ENCODE peak calls at places on chromosomes 11 and 22, in nine cellular contexts. Q is SK-N-SH, W is endodermal cell, P is H1, G is GM23248, L is fibroblast of lung, K is Karpas-422, A is kidney, V is mesendoderm. H is an unnamed sample.

GRCh38 chr11:118975771-118976709 is 4.5 kb downstream of the FOXR1 start:
- DNase-seq in Q (no peak), W (no peak), P (no peak), G (peak; percentile 9), L (peak; percentile 77), K (no peak), A (no peak), V (no peak), H (no peak)

GRCh38 chr11:20688761-20689160 is 19.4 kb downstream of the NELL1 start:
- DNase-seq in Q (no peak), W (no peak), P (no peak), G (no peak), L (no peak), K (no peak), A (no peak), V (no peak), H (no peak)

GRCh38 chr11:117371453-117371852 is 43.8 kb downstream of the CEP164 start:
- DNase-seq in Q (no peak), W (no peak), P (no peak), G (no peak), L (no peak), K (no peak), A (no peak), V (no peak), H (no peak)

GRCh38 chr11:17528181-17528691 is 16.0 kb downstream of the USH1C start:
- DNase-seq in Q (peak; percentile 88), W (peak; percentile 94), P (peak; percentile 90), G (peak; percentile 71), L (peak; percentile 11), K (peak; percentile 81), A (peak; percentile 77), V (peak; percentile 76), H (no peak)

GRCh38 chr11:72373163-72373562 is 61.2 kb downstream of the CLPB start:
- DNase-seq in Q (no peak), W (no peak), P (no peak), G (no peak), L (no peak), K (no peak), A (no peak), V (no peak), H (no peak)

GRCh38 chr11:111388842-111389241 is 9.8 kb upstream of the POU2AF1 start:
- DNase-seq in Q (no peak), W (no peak), P (no peak), G (no peak), L (no peak), K (peak; percentile 86), A (no peak), V (no peak), H (no peak)

GRCh38 chr11:18071098-18071705 is 25.1 kb upstream of the TPH1 start:
- DNase-seq in Q (no peak), W (no peak), P (no peak), G (no peak), L (no peak), K (no peak), A (no peak), V (no peak), H (no peak)

GRCh38 chr22:33076368-33076767 is 18.2 kb upstream of the SYN3 start:
- DNase-seq in Q (no peak), W (no peak), P (no peak), G (peak; percentile 40), L (peak; percentile 8), K (no peak), A (no peak), V (peak; percentile 30), H (no peak)

GRCh38 chr11:10600570-10601248 is 32.2 kb upstream of the LYVE1 start:
- DNase-seq in Q (no peak), W (no peak), P (no peak), G (no peak), L (no peak), K (no peak), A (no peak), V (no peak), H (no peak)

GRCh38 chr22:21660904-21661303 is 4.9 kb upstream of the PPIL2 start:
- DNase-seq in Q (no peak), W (no peak), P (no peak), G (no peak), L (no peak), K (no peak), A (no peak), V (no peak), H (no peak)

GRCh38 chr11:113279591-113279990 is 34.8 kb upstream of the TTC12 start:
- DNase-seq in Q (no peak), W (peak; percentile 10), P (no peak), G (no peak), L (no peak), K (no peak), A (no peak), V (no peak), H (no peak)

GRCh38 chr11:126544311-126545056 is 189.0 kb downstream of the ST3GAL4 start:
- DNase-seq in Q (peak; percentile 73), W (peak; percentile 91), P (peak; percentile 56), G (peak; percentile 59), L (peak; percentile 72), K (no peak), A (no peak), V (peak; percentile 83), H (peak; percentile 56)

GRCh38 chr22:31707519-31707918 is 42.4 kb downstream of the PRR14L start:
- DNase-seq in Q (no peak), W (no peak), P (no peak), G (no peak), L (no peak), K (no peak), A (no peak), V (no peak), H (no peak)

GRCh38 chr22:21816787-21817496 is 50.5 kb downstream of the MAPK1 start:
- DNase-seq in Q (peak; percentile 20), W (no peak), P (no peak), G (peak; percentile 95), L (peak; percentile 91), K (peak; percentile 83), A (no peak), V (peak; percentile 71), H (peak; percentile 91)

GRCh38 chr11:64385953-64386704 is 27.2 kb downstream of the RPS6KA4 start:
- DNase-seq in Q (no peak), W (no peak), P (no peak), G (peak; percentile 62), L (peak; percentile 69), K (no peak), A (no peak), V (peak; percentile 53), H (no peak)

GRCh38 chr11:4576880-4577279 is 4.7 kb upstream of the OR52I2 start:
- DNase-seq in Q (no peak), W (no peak), P (no peak), G (no peak), L (no peak), K (no peak), A (no peak), V (no peak), H (no peak)

GRCh38 chr11:103887001-103887680 is 149.3 kb upstream of the DDI1 start:
- DNase-seq in Q (no peak), W (no peak), P (no peak), G (no peak), L (no peak), K (peak; percentile 99), A (no peak), V (no peak), H (no peak)

GRCh38 chr11:8066911-8067455 is 14.0 kb upstream of the TUB start:
- DNase-seq in Q (no peak), W (peak; percentile 56), P (peak; percentile 47), G (peak; percentile 15), L (peak; percentile 8), K (no peak), A (no peak), V (no peak), H (no peak)

GRCh38 chr11:15150507-15150906 is 35.8 kb downstream of the INSC start:
- DNase-seq in Q (no peak), W (no peak), P (no peak), G (no peak), L (no peak), K (no peak), A (no peak), V (no peak), H (no peak)

GRCh38 chr11:79762271-79762935 is 321.6 kb upstream of the TENM4 start:
- DNase-seq in Q (no peak), W (no peak), P (no peak), G (no peak), L (no peak), K (peak; percentile 61), A (no peak), V (peak; percentile 55), H (no peak)

GRCh38 chr22:33828302-33828701 is 92.0 kb downstream of the LARGE1 start:
- DNase-seq in Q (no peak), W (no peak), P (no peak), G (no peak), L (no peak), K (no peak), A (no peak), V (no peak), H (no peak)

GRCh38 chr11:92844197-92844596 is 125.3 kb upstream of the MTNR1B start:
- DNase-seq in Q (no peak), W (no peak), P (no peak), G (no peak), L (no peak), K (no peak), A (no peak), V (no peak), H (no peak)
- H3K9ac ChIP-seq in Q (no peak overlapping the region), W (no peak overlapping the region), P (no peak overlapping the region), G (no peak overlapping the region), L (no peak overlapping the region), K (no peak overlapping the region), A (no peak overlapping the region), V (no peak overlapping the region), H (no peak overlapping the region)

DNA sequence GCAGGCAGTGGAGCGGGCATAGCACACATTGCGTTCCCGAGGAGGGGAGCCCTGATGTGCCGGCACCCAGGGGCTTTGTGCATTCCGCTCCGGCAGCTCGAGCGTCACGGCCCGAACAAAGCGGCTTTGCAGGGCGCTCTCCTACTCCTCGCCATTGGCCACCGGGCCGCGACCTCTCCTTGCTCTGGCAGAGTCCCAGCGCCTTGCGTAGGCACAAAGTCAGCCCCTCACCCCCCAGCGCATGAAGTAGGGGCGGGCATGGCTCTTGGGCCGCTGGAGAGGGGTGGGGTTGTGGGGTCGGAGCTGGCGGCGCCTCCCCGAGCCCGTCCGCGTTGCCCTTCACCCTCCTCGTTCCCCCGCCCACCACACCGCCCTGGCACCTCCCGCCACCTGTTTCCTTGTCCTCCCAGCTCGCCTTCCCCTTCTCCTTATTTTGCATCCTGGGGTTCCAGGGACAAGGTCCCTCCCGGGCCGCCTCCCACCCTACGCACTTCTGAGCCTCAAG is 781 bp upstream of the PPARA start:
- DNase-seq in Q (no peak), W (peak; percentile 83), P (peak; percentile 84), G (peak; percentile 54), L (no peak), K (peak; percentile 65), A (peak; percentile 91), V (peak; percentile 13), H (no peak)
- H3K27ac ChIP-seq in Q (no peak overlapping the region), W (no peak overlapping the region), P (no peak overlapping the region), G (no peak overlapping the region), L (no peak overlapping the region), K (no peak overlapping the region), A (peak overlapping the region; percentile 97), V (no peak overlapping the region), H (no peak overlapping the region)

GRCh38 chr11:70430122-70430521 is 31.8 kb downstream of the CTTN start:
- DNase-seq in Q (no peak), W (no peak), P (no peak), G (no peak), L (no peak), K (no peak), A (peak; percentile 17), V (no peak), H (no peak)
- H3K9ac ChIP-seq in Q (no peak overlapping the region), W (no peak overlapping the region), P (no peak overlapping the region), G (no peak overlapping the region), L (no peak overlapping the region), K (no peak overlapping the region), A (no peak overlapping the region), V (no peak overlapping the region), H (no peak overlapping the region)

GRCh38 chr22:24435861-24436351 is 8.5 kb downstream of the ADORA2A start:
- DNase-seq in Q (peak; percentile 13), W (no peak), P (no peak), G (peak; percentile 90), L (no peak), K (peak; percentile 77), A (peak; percentile 79), V (no peak), H (no peak)
- H3K27ac ChIP-seq in Q (no peak overlapping the region), W (no peak overlapping the region), P (no peak overlapping the region), G (peak overlapping the region; percentile 64), L (no peak overlapping the region), K (peak overlapping the region; percentile 99), A (peak overlapping the region; percentile 61), V (no peak overlapping the region), H (no peak overlapping the region)

H was measured in SK-N-MC.